ENCODE peak calls at places on chromosomes 7 and 10, in six cellular contexts. T is pancreas, B is ovary, C is psoas muscle, L is Panc1, D is heart left ventricle. G is an unnamed sample.
A peak's percentile ranks its signal among the peaks of the same experiment; 100 is the strongest.

GRCh38 chr7:34066968-34067367 is 161.6 kb downstream of the BMPER start:
- DNase-seq in D (no peak), B (no peak), L (no peak), C (no peak), T (no peak), G (no peak)

GRCh38 chr10:96643920-96644319 is 57.1 kb upstream of the TM9SF3 start:
- DNase-seq in D (no peak), B (no peak), T (no peak), L (no peak), C (no peak), G (no peak)

GRCh38 chr7:31487071-31487470 is 26.8 kb upstream of the ITPRID1 start:
- DNase-seq in C (no peak), B (no peak), D (no peak), L (no peak), T (no peak), G (peak; percentile 72)

GRCh38 chr7:72622532-72622931 is 205.5 kb downstream of the TYW1B start:
- DNase-seq in T (no peak), C (no peak), D (no peak), L (no peak), B (no peak), G (no peak)

GRCh38 chr10:98556061-98556460 is 109.3 kb upstream of the HPS1 start:
- DNase-seq in D (no peak), C (no peak), L (no peak), B (no peak), T (no peak), G (no peak)

GRCh38 chr10:12549297-12549696 is 199.9 kb downstream of the CAMK1D start:
- DNase-seq in L (no peak), T (no peak), C (no peak), B (no peak), D (no peak), G (no peak)

GRCh38 chr10:93746844-93747284 is 10.9 kb upstream of the LGI1 start:
- DNase-seq in T (no peak), C (no peak), D (no peak), B (no peak), L (peak; percentile 92), G (no peak)

GRCh38 chr10:3263082-3263481 is 90.5 kb upstream of the PITRM1 start:
- DNase-seq in L (no peak), T (no peak), D (no peak), C (no peak), B (no peak), G (no peak)

GRCh38 chr10:4195214-4195613 is 410.2 kb upstream of the KLF6 start:
- DNase-seq in L (no peak), C (no peak), B (no peak), T (no peak), D (no peak), G (no peak)

GRCh38 chr10:48690791-48691660 is 6.4 kb downstream of the WDFY4 start:
- DNase-seq in T (no peak), D (no peak), C (no peak), L (no peak), B (no peak), G (no peak)

GRCh38 chr7:159103382-159104187 is 41.1 kb downstream of the VIPR2 start:
- DNase-seq in L (no peak), D (no peak), T (no peak), C (peak; percentile 3), B (peak; percentile 7), G (no peak)

GRCh38 chr7:18566829-18567228 is 71.3 kb downstream of the HDAC9 start:
- DNase-seq in C (no peak), D (no peak), L (no peak), B (no peak), T (no peak), G (no peak)

GRCh38 chr7:43562383-43562782 is 20.5 kb upstream of the STK17A start:
- DNase-seq in B (no peak), T (no peak), D (no peak), C (no peak), L (no peak), G (no peak)

GRCh38 chr10:94678475-94678874 is 5.1 kb upstream of the CYP2C18 start:
- DNase-seq in D (no peak), C (no peak), L (no peak), B (no peak), T (no peak), G (no peak)

GRCh38 chr10:17140386-17140761 is 10.8 kb upstream of the CUBN start:
- DNase-seq in D (no peak), B (no peak), T (no peak), L (no peak), C (no peak), G (no peak)

GRCh38 chr10:71971311-71971731 is 7.1 kb downstream of the CHST3 start:
- DNase-seq in T (no peak), L (no peak), C (no peak), B (no peak), D (no peak), G (no peak)

GRCh38 chr10:50582766-50583762 is 40.7 kb downstream of the SGMS1 start:
- DNase-seq in L (no peak), C (no peak), B (no peak), T (no peak), D (no peak), G (no peak)

GRCh38 chr10:71285180-71285545 is 33.9 kb upstream of the SLC29A3 start:
- DNase-seq in T (peak; percentile 47), B (peak; percentile 69), L (peak; percentile 24), D (peak; percentile 45), C (peak; percentile 48), G (peak; percentile 62)

GRCh38 chr7:15326044-15326644 is 235.7 kb downstream of the AGMO start:
- DNase-seq in D (no peak), B (no peak), T (no peak), L (peak; percentile 25), C (no peak), G (no peak)

GRCh38 chr10:102452672-102453340 is 1.5 kb upstream of the C10orf95 start:
- DNase-seq in D (no peak), T (peak; percentile 40), L (peak; percentile 61), C (no peak), B (no peak), G (peak; percentile 83)

GRCh38 chr7:50560865-50561351 is 4.3 kb downstream of the DDC start:
- DNase-seq in T (no peak), C (no peak), L (no peak), D (no peak), B (peak; percentile 37), G (no peak)

GRCh38 chr10:13163859-13164258 is 2.5 kb downstream of the MCM10 start:
- DNase-seq in D (no peak), B (no peak), T (no peak), C (no peak), L (no peak), G (no peak)

GRCh38 chr7:30750574-30751256 is 1.2 kb upstream of the INMT start:
- DNase-seq in B (no peak), T (no peak), D (peak; percentile 82), C (peak; percentile 83), L (no peak), G (peak; percentile 67)

GRCh38 chr7:101865031-101865824 is 47.8 kb downstream of the CUX1 start:
- DNase-seq in B (no peak), L (no peak), C (no peak), T (no peak), D (no peak), G (no peak)

GRCh38 chr7:150996289-150997074 is 5.7 kb downstream of the NOS3 start:
- DNase-seq in L (no peak), T (no peak), B (no peak), C (no peak), D (no peak), G (no peak)

GRCh38 chr10:53690556-53691240 is 918.1 kb upstream of the MBL2 start:
- DNase-seq in L (no peak), T (no peak), C (no peak), B (no peak), D (no peak), G (no peak)

DNA sequence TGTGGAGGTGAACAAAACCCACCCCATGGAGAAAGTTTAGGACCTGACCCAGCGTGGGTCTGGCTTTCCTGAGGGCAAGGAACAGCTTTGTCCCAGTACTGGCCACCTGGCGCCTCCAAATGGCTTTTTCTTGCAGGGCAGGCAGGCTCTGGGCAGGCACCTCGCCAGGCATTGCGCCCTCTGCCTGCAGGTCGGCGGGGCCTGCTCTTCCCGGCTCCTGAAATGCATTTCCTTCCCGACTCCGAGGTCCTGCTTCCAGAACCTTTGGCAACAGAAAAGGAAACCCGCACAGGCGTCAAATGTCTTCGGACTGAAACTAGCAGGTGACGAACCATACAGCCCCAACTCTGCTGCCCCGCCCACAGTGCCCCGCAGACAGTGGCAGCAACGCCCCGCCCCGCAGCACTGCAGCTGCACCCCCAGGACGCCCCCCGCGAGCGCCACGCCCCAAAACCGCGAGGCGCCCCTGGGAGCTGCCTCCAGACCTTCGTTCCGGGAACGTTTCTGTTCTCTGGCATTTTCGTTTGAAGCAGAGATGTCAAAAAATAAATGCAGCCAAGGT is 65.5 kb downstream of the C10orf143 start:
- DNase-seq in T (no peak), B (no peak), L (no peak), D (no peak), C (no peak), G (no peak)
- TF ChIP-seq CTCF in T (no peak), B (no peak), L (peak; percentile 81), D (peak; percentile 32), C (peak; percentile 36), G (no peak)

GRCh38 chr7:106070567-106071254 is 41.4 kb downstream of the SYPL1 start:
- DNase-seq in D (no peak), B (no peak), C (no peak), T (no peak), L (no peak), G (no peak)

GRCh38 chr7:106069471-106070200 is 42.5 kb downstream of the SYPL1 start:
- DNase-seq in B (no peak), L (no peak), D (no peak), T (no peak), C (no peak), G (no peak)

GRCh38 chr7:106071356-106071998 is 40.6 kb downstream of the SYPL1 start:
- DNase-seq in L (no peak), C (no peak), D (no peak), B (no peak), T (no peak), G (no peak)

GRCh38 chr7:106068986-106069385 is 43.1 kb downstream of the SYPL1 start:
- DNase-seq in L (no peak), D (no peak), B (no peak), C (no peak), T (no peak), G (peak; percentile 79)

GRCh38 chr7:106070201-106070551 is 41.9 kb downstream of the SYPL1 start:
- DNase-seq in B (no peak), T (peak; percentile 76), D (peak; percentile 41), L (no peak), C (no peak), G (no peak)
- H3K27ac ChIP-seq in B (no peak overlapping the region), T (peak overlapping the region; percentile 21), D (no peak overlapping the region), L (peak overlapping the region; percentile 55), C (no peak overlapping the region), G (no peak overlapping the region)

DNA sequence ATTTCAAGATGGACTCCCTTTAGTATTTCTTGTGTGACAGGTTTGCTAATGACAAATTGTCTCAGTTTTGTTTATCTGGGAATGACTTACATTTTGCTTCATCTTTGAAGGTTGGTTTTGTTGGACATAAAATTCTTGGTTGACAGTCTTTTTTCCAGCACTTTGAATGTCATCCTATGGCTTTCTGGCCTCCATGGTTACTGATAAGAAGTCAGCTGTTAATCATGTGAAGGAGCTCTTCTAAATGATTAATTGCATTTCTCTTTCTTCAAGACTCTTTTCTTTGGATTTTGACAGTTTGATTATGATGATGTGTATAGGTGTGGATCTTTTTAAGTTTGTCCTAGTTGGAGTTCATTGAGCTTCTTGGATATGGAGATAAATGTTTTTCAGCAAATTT is 26.9 kb upstream of the HHEX start:
- DNase-seq in D (no peak), C (no peak), L (no peak), B (no peak), T (no peak), G (no peak)
- H3K4me3 ChIP-seq in D (no peak overlapping the region), C (no peak overlapping the region), L (no peak overlapping the region), B (no peak overlapping the region), T (no peak overlapping the region), G (no peak overlapping the region)

GRCh38 chr10:61905446-61905725 is 3.9 kb downstream of the ARID5B start:
- DNase-seq in B (no peak), D (no peak), L (no peak), T (no peak), C (no peak), G (no peak)
- TF ChIP-seq CTCF in B (no peak), D (no peak), L (no peak), T (no peak), C (no peak), G (no peak)

G was measured in dorsolateral prefrontal cortex.